ENCODE peak calls at places on chromosomes 5 and 9, in five cellular contexts. Q is IMR-90, B is H1, M is mesenchymal stem cell, N is neuronal stem cell. I is an unnamed sample.

GRCh38 chr5:106121972-106122605 is 1548.6 kb downstream of the EFNA5 start:
- DNase-seq in Q (peak), M (peak), B (no peak), N (no peak), I (peak)

GRCh38 chr5:33120671-33121070 is 320.1 kb upstream of the TARS1 start:
- DNase-seq in Q (peak), N (no peak), B (no peak), M (no peak), I (no peak)

GRCh38 chr5:96129276-96129675 is 167.6 kb upstream of the ELL2 start:
- DNase-seq in B (no peak), N (no peak), M (no peak), Q (no peak), I (no peak)

GRCh38 chr5:173204185-173204979 is 30.6 kb downstream of the NKX2-5 start:
- DNase-seq in M (peak), Q (peak), B (no peak), N (no peak), I (peak)

GRCh38 chr5:14935341-14935740 is 63.8 kb upstream of the ANKH start:
- DNase-seq in M (no peak), Q (no peak), B (no peak), N (no peak), I (no peak)

GRCh38 chr9:94085062-94085639 is 887 bp downstream of the PTPDC1 start:
- DNase-seq in N (no peak), M (peak), B (peak), Q (peak), I (no peak)

GRCh38 chr5:14204785-14205321 is 61.7 kb downstream of the TRIO start:
- DNase-seq in Q (peak), N (no peak), B (no peak), M (peak), I (no peak)

GRCh38 chr5:134247411-134247810 is 21.5 kb upstream of the PPP2CA start:
- DNase-seq in B (no peak), N (no peak), Q (peak), M (peak), I (peak)

GRCh38 chr5:665956-666711 is 27.0 kb downstream of the TPPP start:
- DNase-seq in M (no peak), B (no peak), Q (no peak), N (no peak), I (no peak)

GRCh38 chr5:6837519-6838110 is 124.4 kb downstream of the TENT4A start:
- DNase-seq in N (no peak), B (peak), M (no peak), Q (no peak), I (peak)

GRCh38 chr5:14595189-14595588 is 13.6 kb downstream of the OTULINL start:
- DNase-seq in B (no peak), M (peak), N (no peak), Q (no peak), I (peak)

GRCh38 chr9:115524467-115525059 is 406.6 kb upstream of the TNC start:
- DNase-seq in B (no peak), M (peak), N (peak), Q (peak), I (peak)
- H2BK120ac ChIP-seq in B (no peak), M (no peak), N (no peak), Q (peak), I (no peak)

DNA sequence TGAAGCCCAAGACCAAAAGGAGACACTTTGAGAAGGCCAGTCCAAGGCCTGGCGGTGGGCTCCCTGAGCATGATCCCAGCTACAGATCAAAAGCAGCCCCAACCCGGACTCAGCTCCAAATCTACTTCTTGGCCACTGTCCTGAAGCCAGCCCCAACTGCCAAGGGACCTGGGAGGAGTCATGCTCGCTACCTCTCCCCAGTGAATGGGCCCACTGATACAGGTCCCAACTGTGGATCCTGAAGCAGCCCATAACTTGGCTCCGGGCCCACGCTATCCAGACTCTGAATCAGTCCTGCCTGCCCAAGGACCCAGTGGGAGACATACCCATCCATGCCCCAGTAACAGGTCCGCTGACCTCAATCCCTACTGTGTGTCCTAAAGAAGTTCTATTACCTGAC is 1545.3 kb upstream of the C9orf72 start:
- DNase-seq in N (no peak), M (no peak), Q (no peak), B (no peak), I (no peak)
- H4K91ac ChIP-seq in N (no peak), M (no peak), Q (no peak), B (no peak), I (no peak)

GRCh38 chr5:72180925-72181324 is 73.7 kb downstream of the MAP1B start:
- DNase-seq in M (peak), N (no peak), B (no peak), Q (no peak), I (no peak)

GRCh38 chr5:72178910-72179815 is 71.9 kb downstream of the MAP1B start:
- DNase-seq in B (no peak), Q (peak), N (peak), M (peak), I (no peak)

GRCh38 chr5:72183231-72183630 is 76.0 kb downstream of the MAP1B start:
- DNase-seq in Q (no peak), N (peak), B (no peak), M (no peak), I (no peak)

GRCh38 chr5:72177538-72177937 is 70.3 kb downstream of the MAP1B start:
- DNase-seq in B (no peak), M (no peak), N (no peak), Q (no peak), I (no peak)

DNA sequence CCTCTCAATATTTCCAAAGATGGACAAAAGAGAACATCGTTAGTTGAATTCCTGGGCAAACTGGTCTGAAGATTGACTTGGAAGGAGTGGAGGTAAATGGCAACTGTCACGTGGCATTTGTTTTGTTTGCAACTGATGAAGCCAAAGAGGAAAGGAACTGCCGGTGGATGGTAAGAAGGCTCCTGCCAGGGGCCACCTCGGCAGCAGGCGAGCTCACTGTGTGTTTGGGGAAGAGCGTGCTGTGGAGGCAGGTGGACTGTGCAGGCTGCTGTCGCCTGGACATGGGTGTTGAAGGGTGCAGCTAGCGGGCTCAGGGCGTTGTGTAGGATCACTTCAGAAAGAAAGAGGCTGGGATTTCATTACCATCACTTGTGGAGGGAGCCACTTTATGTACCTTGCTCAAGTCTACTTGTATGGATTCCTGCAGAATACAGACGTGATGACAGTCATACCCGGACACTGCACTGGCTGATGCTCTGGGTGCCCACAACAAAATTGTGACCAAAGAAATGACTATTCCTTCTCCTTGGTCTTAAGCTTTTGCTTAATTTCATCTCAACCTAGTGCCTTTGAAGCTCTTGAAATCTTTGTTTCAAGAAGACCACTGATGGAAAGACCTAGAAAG is 72.7 kb downstream of the MAP1B start:
- DNase-seq in M (no peak), Q (no peak), B (no peak), N (no peak), I (no peak)
- H3K4me3 ChIP-seq in M (peak), Q (no peak), B (no peak), N (peak), I (no peak)

DNA sequence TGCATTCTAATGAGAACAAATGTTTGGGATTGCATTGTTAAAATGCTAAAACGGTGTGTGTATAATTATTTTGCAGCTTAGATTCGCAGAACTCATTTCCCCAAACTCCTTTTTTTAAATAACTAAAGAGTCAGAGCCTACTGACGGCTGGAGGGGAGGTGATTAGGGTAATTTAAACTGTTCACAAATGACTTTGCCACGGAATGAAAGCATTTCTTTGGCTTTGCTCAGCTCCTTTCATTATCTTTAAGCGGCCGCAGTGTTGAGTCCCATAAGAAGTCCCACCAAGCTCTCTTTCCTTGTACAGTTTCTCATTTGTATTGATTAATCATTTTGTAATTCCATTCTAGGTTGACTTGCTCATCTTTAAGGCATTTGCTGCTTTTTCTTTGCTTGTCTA is 1632.8 kb downstream of the MAT2B start:
- DNase-seq in Q (no peak), N (peak), B (no peak), M (peak), I (no peak)
- H2BK120ac ChIP-seq in Q (no peak), N (no peak), B (no peak), M (no peak), I (no peak)

I was measured in trophoblast cell.